ENCODE peak calls at places on chromosomes 16 and 17, in eight cellular contexts. Q, M, N, F, C, X, U and H are unnamed samples.

GRCh38 chr17:39240631-39241030 is 14.9 kb upstream of the STAC2 start:
- DNase-seq in X (no peak), F (no peak), C (no peak), U (no peak), Q (no peak), N (no peak), M (no peak), H (no peak)

GRCh38 chr17:65430209-65430833 is 131.1 kb downstream of the AXIN2 start:
- DNase-seq in Q (no peak), U (no peak), M (no peak), C (no peak), X (peak), N (no peak), F (no peak), H (no peak)

GRCh38 chr17:76585649-76586593 is at the start of gene ST6GALNAC2:
- DNase-seq in F (peak), U (peak), M (peak), Q (peak), X (peak), N (peak), C (no peak), H (no peak)

GRCh38 chr17:48840441-48840840 is 9.6 kb downstream of the CALCOCO2 start:
- DNase-seq in F (no peak), M (no peak), Q (no peak), C (no peak), N (peak), U (no peak), X (no peak), H (no peak)

GRCh38 chr17:16521070-16521727 is 29.2 kb upstream of the LRRC75A start:
- DNase-seq in Q (peak), X (peak), N (peak), C (peak), U (peak), M (peak), F (peak), H (peak)

GRCh38 chr17:3813171-3813570 is 12.2 kb upstream of the ITGAE start:
- DNase-seq in C (no peak), N (no peak), Q (no peak), F (no peak), U (no peak), M (no peak), X (no peak), H (no peak)

GRCh38 chr16:68719993-68720489 is 17.1 kb upstream of the CDH1 start:
- DNase-seq in X (no peak), N (no peak), M (no peak), U (no peak), F (no peak), Q (no peak), C (no peak), H (peak)

GRCh38 chr17:17931159-17931558 is 41.0 kb downstream of the TOM1L2 start:
- DNase-seq in C (no peak), X (no peak), Q (no peak), N (no peak), F (no peak), M (no peak), U (no peak), H (no peak)

GRCh38 chr16:85329059-85329812 is 217.0 kb upstream of the CIBAR2 start:
- DNase-seq in C (peak), F (no peak), M (peak), N (no peak), U (peak), X (no peak), Q (no peak), H (no peak)

GRCh38 chr16:4109250-4109736 is 6.9 kb downstream of the ADCY9 start:
- DNase-seq in N (no peak), X (no peak), F (no peak), Q (no peak), C (no peak), M (no peak), U (no peak), H (no peak)

GRCh38 chr17:9537177-9537776 is 38.3 kb downstream of the STX8 start:
- DNase-seq in X (no peak), N (no peak), Q (no peak), C (no peak), M (no peak), U (no peak), F (no peak), H (no peak)

GRCh38 chr16:68079616-68080344 is 5.4 kb upstream of the NFATC3 start:
- DNase-seq in Q (peak), N (peak), U (no peak), X (peak), F (no peak), C (no peak), M (no peak), H (no peak)

GRCh38 chr16:67647681-67648080 is 2.7 kb downstream of the CARMIL2 start:
- DNase-seq in Q (no peak), U (no peak), N (no peak), M (no peak), C (no peak), F (no peak), X (no peak), H (no peak)

GRCh38 chr17:42275527-42276358 is 448 bp downstream of the STAT5B start:
- DNase-seq in N (peak), U (peak), F (no peak), C (peak), Q (peak), M (no peak), X (peak), H (peak)

GRCh38 chr17:82298538-82299421 is 18.6 kb downstream of the CD7 start:
- DNase-seq in C (no peak), X (no peak), F (no peak), Q (no peak), M (no peak), U (no peak), N (no peak), H (no peak)

GRCh38 chr16:66390346-66391108 is 24.0 kb downstream of the CDH5 start:
- DNase-seq in N (no peak), F (no peak), C (no peak), U (no peak), M (no peak), X (no peak), Q (no peak), H (no peak)

GRCh38 chr17:77420804-77421634 is 280.2 kb downstream of the SEC14L1 start:
- DNase-seq in Q (peak), M (peak), F (peak), X (peak), U (no peak), N (peak), C (peak), H (peak)

GRCh38 chr17:1067282-1067956 is 70.5 kb downstream of the TIMM22 start:
- DNase-seq in C (no peak), F (no peak), X (no peak), Q (no peak), U (no peak), N (no peak), M (peak), H (no peak)

GRCh38 chr17:37847811-37848331 is 76.3 kb upstream of the TBC1D3K start:
- DNase-seq in N (no peak), F (no peak), U (no peak), X (no peak), M (no peak), C (no peak), Q (no peak), H (peak)

GRCh38 chr17:67942810-67943209 is 53.5 kb downstream of the C17orf58 start:
- DNase-seq in M (no peak), C (peak), U (no peak), N (peak), X (no peak), Q (no peak), F (no peak), H (no peak)
- TF ChIP-seq CTCF in M (peak), C (peak), U (peak), N (peak), X (no peak), Q (peak), F (no peak), H (peak)

GRCh38 chr17:8255499-8255898 is 6.4 kb downstream of the PFAS start:
- DNase-seq in U (no peak), N (no peak), F (no peak), C (no peak), Q (no peak), M (no peak), X (no peak), H (no peak)
- TF ChIP-seq CTCF in U (peak), N (peak), F (no peak), C (no peak), Q (no peak), M (no peak), X (no peak), H (no peak)

GRCh38 chr17:35645923-35646322 is 58.8 kb downstream of the AP2B1 start:
- DNase-seq in C (peak), M (no peak), N (no peak), U (no peak), Q (no peak), F (no peak), X (no peak), H (no peak)
- TF ChIP-seq CTCF in C (no peak), M (no peak), N (no peak), U (no peak), Q (no peak), F (no peak), X (no peak), H (no peak)

GRCh38 chr17:64002658-64003525 is 4.7 kb downstream of the PRR29 start:
- DNase-seq in U (no peak), X (no peak), Q (no peak), M (no peak), F (no peak), N (no peak), C (no peak), H (no peak)
- TF ChIP-seq CTCF in U (no peak), X (no peak), Q (no peak), M (no peak), F (no peak), N (no peak), C (no peak), H (no peak)

GRCh38 chr16:73831197-73831596 is 465.4 kb upstream of the PSMD7 start:
- DNase-seq in C (no peak), N (no peak), Q (no peak), F (no peak), U (no peak), M (no peak), X (no peak), H (no peak)
- TF ChIP-seq CTCF in C (no peak), N (no peak), Q (no peak), F (no peak), U (no peak), M (no peak), X (no peak), H (no peak)

DNA sequence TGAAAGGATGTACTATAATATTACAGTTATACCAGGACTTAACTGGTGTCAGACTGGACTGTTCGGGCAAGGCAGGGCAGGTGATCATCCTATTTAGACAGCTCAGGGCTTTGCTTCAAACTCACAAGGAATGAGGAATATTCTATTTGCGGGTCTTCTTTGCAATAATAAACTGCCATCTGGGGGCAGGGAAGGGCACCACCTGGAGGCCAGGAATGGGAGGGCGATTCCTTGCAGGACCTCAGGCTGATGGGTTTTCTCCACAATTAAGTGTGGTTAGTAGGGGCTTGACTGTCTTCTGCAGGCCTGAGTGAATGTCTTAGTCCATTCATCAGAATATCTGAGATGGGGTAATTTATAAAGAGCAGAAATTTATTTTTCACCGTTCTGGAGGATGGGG is 424.1 kb downstream of the CA10 start:
- DNase-seq in U (no peak), Q (peak), C (no peak), M (peak), F (no peak), X (no peak), N (no peak), H (no peak)
- TF ChIP-seq CTCF in U (peak), Q (peak), C (no peak), M (no peak), F (no peak), X (no peak), N (peak), H (peak)

DNA sequence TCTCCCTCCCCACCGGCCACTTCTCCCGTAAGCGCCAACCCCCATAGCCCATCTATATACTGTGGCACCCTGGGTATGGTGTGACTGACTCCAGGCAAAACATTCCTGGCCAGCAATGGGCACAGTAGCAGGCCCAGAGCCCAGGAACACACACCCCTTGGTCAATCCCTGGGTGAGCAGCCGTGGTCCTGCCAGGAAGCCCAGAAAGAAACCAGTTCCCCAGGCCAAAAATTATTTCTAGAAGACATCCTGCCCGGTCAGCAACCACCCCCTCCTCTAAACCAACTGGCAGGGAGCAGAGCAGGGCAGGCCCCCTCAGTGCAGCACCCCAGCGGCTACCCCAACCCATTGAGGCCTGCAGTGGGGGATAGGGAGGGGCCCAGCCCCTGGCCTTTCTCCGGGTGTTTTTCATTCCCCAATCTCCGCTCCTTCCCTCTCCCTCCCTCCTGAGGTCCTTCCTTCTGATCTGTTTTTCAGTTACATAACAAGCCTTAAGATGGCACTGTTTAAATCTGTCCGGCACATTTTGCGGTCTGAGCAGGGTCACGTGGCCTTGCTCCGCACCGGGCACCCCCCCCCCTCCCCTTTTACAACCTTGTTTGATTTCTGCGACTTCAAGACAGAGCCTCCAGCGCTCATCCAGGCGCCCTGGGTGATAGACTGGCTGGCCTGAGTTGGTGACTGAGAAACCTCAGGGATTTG is 2.0 kb downstream of the NPTX1 start:
- DNase-seq in F (peak), Q (no peak), N (peak), C (peak), U (no peak), X (no peak), M (peak), H (peak)
- TF ChIP-seq CTCF in F (no peak), Q (peak), N (peak), C (peak), U (peak), X (no peak), M (peak), H (no peak)